ENCODE peak calls at places on chromosomes 7 and 10, in eight cellular contexts. X, G, F, J, V, P, Q and H are unnamed samples.

GRCh38 chr7:35768346-35768745 is 32.5 kb upstream of the SEPTIN7 start:
- DNase-seq in Q (no peak), J (no peak), P (no peak), F (no peak), G (no peak), X (no peak), V (no peak), H (no peak)

GRCh38 chr10:71796749-71797405 is 23.6 kb upstream of the VSIR start:
- DNase-seq in V (no peak), Q (no peak), G (no peak), P (no peak), F (no peak), X (no peak), J (no peak), H (no peak)

GRCh38 chr7:462173-463103 is 57.2 kb downstream of the PDGFA start:
- DNase-seq in J (no peak), X (no peak), P (no peak), F (no peak), Q (no peak), V (no peak), G (no peak), H (no peak)

GRCh38 chr10:680146-680545 is 9.3 kb downstream of the DIP2C start:
- DNase-seq in J (peak; percentile 76), F (no peak), G (no peak), X (no peak), V (no peak), P (no peak), Q (no peak), H (no peak)

GRCh38 chr7:84701524-84702306 is 485.1 kb downstream of the SEMA3D start:
- DNase-seq in V (no peak), X (no peak), J (peak; percentile 81), Q (peak; percentile 95), P (no peak), G (no peak), F (no peak), H (peak; percentile 36)

GRCh38 chr7:118352854-118353453 is 128.4 kb downstream of the ANKRD7 start:
- DNase-seq in V (no peak), G (no peak), F (peak; percentile 7), X (no peak), J (peak; percentile 82), Q (peak; percentile 1), P (no peak), H (no peak)

GRCh38 chr7:473211-473734 is 46.4 kb downstream of the PDGFA start:
- DNase-seq in X (no peak), F (no peak), G (no peak), V (no peak), P (no peak), J (no peak), Q (no peak), H (no peak)

GRCh38 chr10:128859738-128860386 is 607.2 kb upstream of the MGMT start:
- DNase-seq in J (peak; percentile 13), X (peak; percentile 9), F (no peak), P (no peak), V (no peak), Q (no peak), G (peak; percentile 42), H (peak; percentile 44)

GRCh38 chr7:155291045-155291530 is 6.6 kb upstream of the INSIG1 start:
- DNase-seq in F (no peak), Q (no peak), G (peak; percentile 44), V (no peak), P (no peak), X (no peak), J (no peak), H (no peak)

GRCh38 chr7:18320971-18321567 is 174.5 kb upstream of the HDAC9 start:
- DNase-seq in P (no peak), F (no peak), G (no peak), Q (peak; percentile 13), J (peak; percentile 71), V (no peak), X (no peak), H (peak; percentile 17)

GRCh38 chr10:125472037-125472607 is 210.8 kb downstream of the TEX36 start:
- DNase-seq in F (no peak), V (no peak), G (no peak), Q (no peak), X (no peak), J (peak; percentile 74), P (no peak), H (no peak)

GRCh38 chr10:113138937-113139585 is 189.0 kb downstream of the TCF7L2 start:
- DNase-seq in Q (no peak), F (no peak), P (no peak), X (no peak), G (no peak), J (no peak), V (no peak), H (no peak)

GRCh38 chr10:35546824-35547225 is 58.3 kb upstream of the GJD4 start:
- DNase-seq in P (no peak), G (no peak), Q (no peak), X (no peak), F (no peak), V (no peak), J (no peak), H (no peak)

GRCh38 chr10:84497978-84498377 is 169.6 kb downstream of the CCSER2 start:
- DNase-seq in P (no peak), G (no peak), V (no peak), J (no peak), F (no peak), Q (no peak), X (no peak), H (no peak)

GRCh38 chr10:126098216-126098561 is 201.8 kb downstream of the FANK1 start:
- DNase-seq in V (no peak), J (no peak), X (no peak), P (no peak), Q (no peak), F (no peak), G (no peak), H (no peak)

GRCh38 chr10:44947356-44948152 is 12.0 kb upstream of the RASSF4 start:
- DNase-seq in F (no peak), V (no peak), J (no peak), G (no peak), Q (no peak), X (no peak), P (no peak), H (no peak)

GRCh38 chr10:91555455-91555854 is 77.4 kb downstream of the PPP1R3C start:
- DNase-seq in G (no peak), P (no peak), J (no peak), Q (no peak), V (no peak), X (no peak), F (no peak), H (no peak)

GRCh38 chr7:97064020-97064419 is 39.4 kb upstream of the DLX5 start:
- DNase-seq in J (peak; percentile 22), P (no peak), V (no peak), Q (no peak), G (no peak), F (no peak), X (no peak), H (no peak)

GRCh38 chr7:41695661-41696322 is 7.1 kb downstream of the INHBA start:
- DNase-seq in J (no peak), X (no peak), P (no peak), F (no peak), Q (peak; percentile 61), G (no peak), V (no peak), H (no peak)

GRCh38 chr10:28569506-28570159 is 36.7 kb downstream of the WAC start:
- DNase-seq in G (no peak), X (no peak), J (no peak), V (no peak), Q (no peak), P (no peak), F (peak; percentile 18), H (no peak)

GRCh38 chr7:55512635-55513034 is 59.7 kb downstream of the VOPP1 start:
- DNase-seq in V (no peak), F (no peak), J (peak; percentile 66), P (no peak), G (no peak), Q (no peak), X (no peak), H (no peak)

GRCh38 chr7:105940111-105940510 is 23.0 kb upstream of the CDHR3 start:
- DNase-seq in J (peak; percentile 70), X (no peak), V (no peak), P (no peak), F (no peak), G (no peak), Q (no peak), H (no peak)

GRCh38 chr7:101813414-101814019 is 3.9 kb upstream of the CUX1 start:
- DNase-seq in F (no peak), X (no peak), P (no peak), V (no peak), J (no peak), Q (no peak), G (no peak), H (no peak)

GRCh38 chr10:35422236-35422635 is 85.9 kb downstream of the CCNY start:
- DNase-seq in P (no peak), G (no peak), J (no peak), F (no peak), X (no peak), V (no peak), Q (no peak), H (no peak)

GRCh38 chr7:18659746-18660145 is 164.2 kb downstream of the HDAC9 start:
- DNase-seq in J (no peak), Q (no peak), G (no peak), V (no peak), P (no peak), X (no peak), F (no peak), H (no peak)

GRCh38 chr7:150740053-150740452 is 2.8 kb downstream of the GIMAP5 start:
- DNase-seq in V (no peak), P (no peak), Q (no peak), J (no peak), X (no peak), G (peak; percentile 52), F (no peak), H (no peak)

GRCh38 chr7:25807212-25807611 is 344.8 kb upstream of the NFE2L3 start:
- DNase-seq in X (no peak), J (no peak), Q (no peak), G (no peak), V (no peak), P (no peak), F (no peak), H (no peak)

GRCh38 chr7:69701241-69701741 is 103.0 kb downstream of the AUTS2 start:
- DNase-seq in Q (no peak), F (no peak), P (no peak), X (no peak), G (no peak), V (no peak), J (no peak), H (no peak)

GRCh38 chr10:131732631-131733127 is 168.1 kb upstream of the PPP2R2D start:
- DNase-seq in Q (no peak), G (no peak), V (no peak), X (no peak), F (no peak), J (no peak), P (no peak), H (no peak)

GRCh38 chr10:95276367-95277200 is 14.2 kb downstream of the PDLIM1 start:
- DNase-seq in X (no peak), J (no peak), Q (no peak), V (no peak), F (no peak), P (no peak), G (no peak), H (no peak)

GRCh38 chr10:3482200-3482993 is 302.6 kb downstream of the KLF6 start:
- DNase-seq in J (peak; percentile 39), X (no peak), Q (peak; percentile 74), F (peak; percentile 35), P (no peak), G (no peak), V (no peak), H (peak; percentile 62)

GRCh38 chr7:140300263-140301131 is 97.8 kb downstream of the SLC37A3 start:
- DNase-seq in G (no peak), J (no peak), Q (no peak), X (no peak), F (no peak), P (no peak), V (no peak), H (no peak)

GRCh38 chr10:44071479-44071878 is 313.4 kb downstream of the CXCL12 start:
- DNase-seq in F (no peak), Q (no peak), P (no peak), X (no peak), V (no peak), G (no peak), J (no peak), H (no peak)

GRCh38 chr7:91533996-91534395 is 269.8 kb downstream of the FZD1 start:
- DNase-seq in X (no peak), F (no peak), V (no peak), Q (no peak), J (no peak), G (no peak), P (no peak), H (no peak)